ENCODE peak calls at places on chromosomes 1 and 21, in nine cellular contexts. One of them, this sample, is unnamed.
A peak's percentile ranks its signal among the peaks of the same experiment; 100 is the strongest.

GRCh38 chr1:165703648-165704047 is 5.3 kb upstream of the ALDH9A1 start:
- DNase-seq in NCI-H460: no peak
- DNase-seq in Caki2: peak; percentile 62
- DNase-seq in T-helper 9 cell: no peak
- DNase-seq in activated naive CD4-positive, alpha-beta T cell: no peak
- DNase-seq in activated T-helper 1 cell treated with anti-CD3 and anti-CD28 coated beads, Interleukin-12 subunit alpha, Interleukin-12 subunit beta, Interleukin-2, Interleukin-4 antibody, amounts not matched to agents 30 ng/mL and 10 ng/mL and 1 ng/mL, durations not matched to agents 14 hours and 24 hours and 36 hours: no peak
- DNase-seq in activated effector memory CD4-positive, alpha-beta T cell treated with Interleukin-2 at 50 U/mL for 16 hours: no peak
- DNase-seq in AG10803: no peak
- DNase-seq in Calu3: no peak
- DNase-seq in this sample: peak; percentile 6

GRCh38 chr1:30822966-30823581 is 65.5 kb upstream of the LAPTM5 start:
- DNase-seq in NCI-H460: no peak
- DNase-seq in Caki2: no peak
- DNase-seq in T-helper 9 cell: no peak
- DNase-seq in activated naive CD4-positive, alpha-beta T cell: no peak
- DNase-seq in activated T-helper 1 cell treated with anti-CD3 and anti-CD28 coated beads, Interleukin-12 subunit alpha, Interleukin-12 subunit beta, Interleukin-2, Interleukin-4 antibody, amounts not matched to agents 30 ng/mL and 10 ng/mL and 1 ng/mL, durations not matched to agents 14 hours and 24 hours and 36 hours: no peak
- DNase-seq in activated effector memory CD4-positive, alpha-beta T cell treated with Interleukin-2 at 50 U/mL for 16 hours: no peak
- DNase-seq in AG10803: peak; percentile 58
- DNase-seq in Calu3: peak; percentile 11
- DNase-seq in this sample: no peak

GRCh38 chr21:45555557-45556301 is 13.5 kb upstream of the SLC19A1 start:
- DNase-seq in NCI-H460: peak; percentile 82
- DNase-seq in Caki2: peak; percentile 90
- DNase-seq in T-helper 9 cell: peak; percentile 25
- DNase-seq in activated naive CD4-positive, alpha-beta T cell: no peak
- DNase-seq in activated T-helper 1 cell treated with anti-CD3 and anti-CD28 coated beads, Interleukin-12 subunit alpha, Interleukin-12 subunit beta, Interleukin-2, Interleukin-4 antibody, amounts not matched to agents 30 ng/mL and 10 ng/mL and 1 ng/mL, durations not matched to agents 14 hours and 24 hours and 36 hours: peak; percentile 42
- DNase-seq in activated effector memory CD4-positive, alpha-beta T cell treated with Interleukin-2 at 50 U/mL for 16 hours: peak; percentile 24
- DNase-seq in AG10803: peak; percentile 61
- DNase-seq in Calu3: no peak
- DNase-seq in this sample: peak; percentile 69

GRCh38 chr1:234214911-234215892 is 158.1 kb upstream of the COA6 start:
- DNase-seq in NCI-H460: no peak
- DNase-seq in Caki2: no peak
- DNase-seq in T-helper 9 cell: no peak
- DNase-seq in activated naive CD4-positive, alpha-beta T cell: no peak
- DNase-seq in activated T-helper 1 cell treated with anti-CD3 and anti-CD28 coated beads, Interleukin-12 subunit alpha, Interleukin-12 subunit beta, Interleukin-2, Interleukin-4 antibody, amounts not matched to agents 30 ng/mL and 10 ng/mL and 1 ng/mL, durations not matched to agents 14 hours and 24 hours and 36 hours: no peak
- DNase-seq in activated effector memory CD4-positive, alpha-beta T cell treated with Interleukin-2 at 50 U/mL for 16 hours: no peak
- DNase-seq in AG10803: no peak
- DNase-seq in Calu3: peak; percentile 53
- DNase-seq in this sample: no peak

GRCh38 chr21:44354775-44355771 is 1.7 kb downstream of the TRPM2 start:
- DNase-seq in NCI-H460: no peak
- DNase-seq in Caki2: no peak
- DNase-seq in T-helper 9 cell: no peak
- DNase-seq in activated naive CD4-positive, alpha-beta T cell: no peak
- DNase-seq in activated T-helper 1 cell treated with anti-CD3 and anti-CD28 coated beads, Interleukin-12 subunit alpha, Interleukin-12 subunit beta, Interleukin-2, Interleukin-4 antibody, amounts not matched to agents 30 ng/mL and 10 ng/mL and 1 ng/mL, durations not matched to agents 14 hours and 24 hours and 36 hours: peak; percentile 21
- DNase-seq in activated effector memory CD4-positive, alpha-beta T cell treated with Interleukin-2 at 50 U/mL for 16 hours: no peak
- DNase-seq in AG10803: no peak
- DNase-seq in Calu3: no peak
- DNase-seq in this sample: no peak

GRCh38 chr1:228210076-228210651 is 2.3 kb downstream of the OBSCN start:
- DNase-seq in NCI-H460: peak; percentile 63
- DNase-seq in Caki2: peak; percentile 37
- DNase-seq in T-helper 9 cell: no peak
- DNase-seq in activated naive CD4-positive, alpha-beta T cell: no peak
- DNase-seq in activated T-helper 1 cell treated with anti-CD3 and anti-CD28 coated beads, Interleukin-12 subunit alpha, Interleukin-12 subunit beta, Interleukin-2, Interleukin-4 antibody, amounts not matched to agents 30 ng/mL and 10 ng/mL and 1 ng/mL, durations not matched to agents 14 hours and 24 hours and 36 hours: no peak
- DNase-seq in activated effector memory CD4-positive, alpha-beta T cell treated with Interleukin-2 at 50 U/mL for 16 hours: no peak
- DNase-seq in AG10803: no peak
- DNase-seq in Calu3: no peak
- DNase-seq in this sample: peak; percentile 33

GRCh38 chr1:235093013-235093618 is 35.5 kb downstream of the TOMM20 start:
- DNase-seq in NCI-H460: no peak
- DNase-seq in Caki2: no peak
- DNase-seq in T-helper 9 cell: no peak
- DNase-seq in activated naive CD4-positive, alpha-beta T cell: no peak
- DNase-seq in activated T-helper 1 cell treated with anti-CD3 and anti-CD28 coated beads, Interleukin-12 subunit alpha, Interleukin-12 subunit beta, Interleukin-2, Interleukin-4 antibody, amounts not matched to agents 30 ng/mL and 10 ng/mL and 1 ng/mL, durations not matched to agents 14 hours and 24 hours and 36 hours: no peak
- DNase-seq in activated effector memory CD4-positive, alpha-beta T cell treated with Interleukin-2 at 50 U/mL for 16 hours: no peak
- DNase-seq in AG10803: peak; percentile 80
- DNase-seq in Calu3: peak; percentile 66
- DNase-seq in this sample: peak; percentile 44

GRCh38 chr1:67726224-67726623 is 41.2 kb downstream of the GADD45A start:
- DNase-seq in NCI-H460: no peak
- DNase-seq in Caki2: no peak
- DNase-seq in T-helper 9 cell: no peak
- DNase-seq in activated naive CD4-positive, alpha-beta T cell: no peak
- DNase-seq in activated T-helper 1 cell treated with anti-CD3 and anti-CD28 coated beads, Interleukin-12 subunit alpha, Interleukin-12 subunit beta, Interleukin-2, Interleukin-4 antibody, amounts not matched to agents 30 ng/mL and 10 ng/mL and 1 ng/mL, durations not matched to agents 14 hours and 24 hours and 36 hours: no peak
- DNase-seq in activated effector memory CD4-positive, alpha-beta T cell treated with Interleukin-2 at 50 U/mL for 16 hours: no peak
- DNase-seq in AG10803: peak; percentile 50
- DNase-seq in Calu3: no peak
- DNase-seq in this sample: peak; percentile 90